ENCODE peak calls at places on chromosomes 13 and 19, in five cellular contexts. M is uterus; B is posterior cingulate gyrus; O is stimulated activated CD4-positive, alpha-beta T cell treated with anti-CD3 and anti-CD28 coated beads, Interleukin-4, amount 100 ng/mL, for 1 hour; Q is hippocampal formation. V is an unnamed sample.

GRCh38 chr19:41386442-41386841 is 10.1 kb downstream of the TMEM91 start:
- DNase-seq in O (no peak), Q (no peak), M (peak), B (no peak), V (no peak)

GRCh38 chr19:2478756-2479555 is 3.0 kb downstream of the GADD45B start:
- DNase-seq in O (peak), M (peak), Q (peak), B (no peak), V (peak)

GRCh38 chr19:46748325-46749109 is 2.3 kb upstream of the STRN4 start:
- DNase-seq in Q (peak), M (no peak), O (peak), B (peak), V (no peak)

GRCh38 chr19:39355253-39355652 is 13.0 kb downstream of the SAMD4B start:
- DNase-seq in O (no peak), M (no peak), B (no peak), Q (peak), V (no peak)

GRCh38 chr13:113596321-113597200 is 12.0 kb downstream of the TFDP1 start:
- DNase-seq in Q (no peak), M (no peak), B (no peak), O (no peak), V (no peak)

GRCh38 chr19:12984143-12984627 is 11.1 kb upstream of the NFIX start:
- DNase-seq in M (no peak), B (no peak), O (no peak), Q (no peak), V (no peak)

GRCh38 chr19:10420444-10421239 is at the start of gene PDE4A:
- DNase-seq in M (no peak), B (peak), Q (no peak), O (peak), V (no peak)

GRCh38 chr13:32829269-32829668 is 187.0 kb upstream of the KL start:
- DNase-seq in M (no peak), Q (no peak), B (no peak), O (no peak), V (no peak)

GRCh38 chr13:86846501-86846900 is 824.7 kb upstream of the SLITRK5 start:
- DNase-seq in Q (no peak), B (no peak), M (no peak), O (no peak), V (no peak)

GRCh38 chr13:50651916-50652315 is 191.6 kb downstream of the DLEU7 start:
- DNase-seq in B (no peak), O (no peak), M (no peak), Q (no peak), V (no peak)

GRCh38 chr19:439167-439900 is 21.5 kb downstream of the SHC2 start:
- DNase-seq in Q (no peak), M (no peak), B (no peak), O (no peak), V (no peak)

GRCh38 chr13:30766957-30767603 is 31.7 kb downstream of the ALOX5AP start:
- DNase-seq in M (no peak), Q (no peak), B (no peak), O (no peak), V (no peak)

GRCh38 chr13:97535619-97536018 is 101.7 kb downstream of the RAP2A start:
- DNase-seq in O (no peak), Q (no peak), B (no peak), M (no peak), V (no peak)

GRCh38 chr13:113349491-113349890 is 14.4 kb downstream of the GRTP1 start:
- DNase-seq in B (no peak), Q (no peak), O (no peak), M (no peak), V (no peak)

GRCh38 chr19:17348700-17349099 is 11.3 kb downstream of the GTPBP3 start:
- DNase-seq in O (no peak), M (peak), B (no peak), Q (no peak), V (no peak)

GRCh38 chr19:35318679-35319448 is 10.1 kb upstream of the CD22 start:
- DNase-seq in O (no peak), Q (peak), B (peak), M (peak), V (peak)

GRCh38 chr13:77374786-77375185 is 47.9 kb upstream of the MYCBP2 start:
- DNase-seq in M (no peak), O (no peak), B (no peak), Q (no peak), V (no peak)

GRCh38 chr19:45299719-45300118 is 23.0 kb downstream of the CKM start:
- DNase-seq in B (no peak), O (no peak), Q (no peak), M (no peak), V (no peak)

GRCh38 chr13:92196566-92197256 is 798.3 kb downstream of the GPC5 start:
- DNase-seq in M (no peak), B (no peak), Q (no peak), O (no peak), V (no peak)

V was measured in frontal cortex.